ENCODE peak calls at places on chromosomes 4 and X, in seven cellular contexts. One of them, this sample, is unnamed.

GRCh38 chr4:48341776-48342558 is 638 bp downstream of the SLAIN2 start:
- DNase-seq in PC-3: peak
- DNase-seq in stimulated activated CD4-positive, alpha-beta T cell treated with anti-CD3 and anti-CD28 coated beads, TNF-alpha, amount 100 ng/mL, for 48 hours: no peak
- DNase-seq in mucosa of gallbladder: peak
- DNase-seq in ACHN: peak
- DNase-seq in posterior cingulate gyrus: peak
- DNase-seq in fibroblast of the aortic adventitia: no peak
- DNase-seq in this sample: peak

GRCh38 chrX:56920338-56920997 is 74.9 kb downstream of the SPIN3 start:
- DNase-seq in PC-3: no peak
- DNase-seq in fibroblast of the aortic adventitia: no peak
- DNase-seq in posterior cingulate gyrus: no peak
- DNase-seq in stimulated activated CD4-positive, alpha-beta T cell treated with anti-CD3 and anti-CD28 coated beads, TNF-alpha, amount 100 ng/mL, for 48 hours: no peak
- DNase-seq in mucosa of gallbladder: no peak
- DNase-seq in ACHN: no peak
- DNase-seq in this sample: no peak

GRCh38 chr4:52993771-52994170 is 131.7 kb downstream of the RASL11B start:
- DNase-seq in PC-3: no peak
- DNase-seq in posterior cingulate gyrus: no peak
- DNase-seq in mucosa of gallbladder: no peak
- DNase-seq in ACHN: no peak
- DNase-seq in stimulated activated CD4-positive, alpha-beta T cell treated with anti-CD3 and anti-CD28 coated beads, TNF-alpha, amount 100 ng/mL, for 48 hours: no peak
- DNase-seq in fibroblast of the aortic adventitia: no peak
- DNase-seq in this sample: no peak

GRCh38 chrX:119218198-119218597 is 17.9 kb upstream of the PGRMC1 start:
- DNase-seq in fibroblast of the aortic adventitia: peak
- DNase-seq in PC-3: peak
- DNase-seq in posterior cingulate gyrus: no peak
- DNase-seq in mucosa of gallbladder: no peak
- DNase-seq in ACHN: peak
- DNase-seq in stimulated activated CD4-positive, alpha-beta T cell treated with anti-CD3 and anti-CD28 coated beads, TNF-alpha, amount 100 ng/mL, for 48 hours: no peak
- DNase-seq in this sample: no peak

GRCh38 chr4:151316645-151317044 is 8.8 kb downstream of the SH3D19 start:
- DNase-seq in PC-3: no peak
- DNase-seq in mucosa of gallbladder: no peak
- DNase-seq in ACHN: no peak
- DNase-seq in posterior cingulate gyrus: no peak
- DNase-seq in fibroblast of the aortic adventitia: no peak
- DNase-seq in stimulated activated CD4-positive, alpha-beta T cell treated with anti-CD3 and anti-CD28 coated beads, TNF-alpha, amount 100 ng/mL, for 48 hours: no peak
- DNase-seq in this sample: no peak

GRCh38 chrX:11531226-11531625 is 134.5 kb downstream of the ARHGAP6 start:
- DNase-seq in PC-3: peak
- DNase-seq in stimulated activated CD4-positive, alpha-beta T cell treated with anti-CD3 and anti-CD28 coated beads, TNF-alpha, amount 100 ng/mL, for 48 hours: no peak
- DNase-seq in mucosa of gallbladder: no peak
- DNase-seq in posterior cingulate gyrus: no peak
- DNase-seq in ACHN: peak
- DNase-seq in fibroblast of the aortic adventitia: peak
- DNase-seq in this sample: no peak

GRCh38 chr4:83362492-83363329 is 28.1 kb upstream of the HPSE start:
- DNase-seq in fibroblast of the aortic adventitia: peak
- DNase-seq in mucosa of gallbladder: peak
- DNase-seq in PC-3: peak
- DNase-seq in posterior cingulate gyrus: no peak
- DNase-seq in ACHN: peak
- DNase-seq in stimulated activated CD4-positive, alpha-beta T cell treated with anti-CD3 and anti-CD28 coated beads, TNF-alpha, amount 100 ng/mL, for 48 hours: no peak
- DNase-seq in this sample: no peak

GRCh38 chr4:175927121-175927520 is 115.1 kb upstream of the GPM6A start:
- DNase-seq in fibroblast of the aortic adventitia: no peak
- DNase-seq in stimulated activated CD4-positive, alpha-beta T cell treated with anti-CD3 and anti-CD28 coated beads, TNF-alpha, amount 100 ng/mL, for 48 hours: no peak
- DNase-seq in posterior cingulate gyrus: no peak
- DNase-seq in mucosa of gallbladder: no peak
- DNase-seq in ACHN: no peak
- DNase-seq in PC-3: no peak
- DNase-seq in this sample: no peak

GRCh38 chr4:93646225-93646930 is 182.2 kb upstream of the ATOH1 start:
- DNase-seq in stimulated activated CD4-positive, alpha-beta T cell treated with anti-CD3 and anti-CD28 coated beads, TNF-alpha, amount 100 ng/mL, for 48 hours: no peak
- DNase-seq in mucosa of gallbladder: no peak
- DNase-seq in posterior cingulate gyrus: no peak
- DNase-seq in PC-3: peak
- DNase-seq in ACHN: no peak
- DNase-seq in fibroblast of the aortic adventitia: no peak
- DNase-seq in this sample: no peak

GRCh38 chr4:1928356-1929235 is 57.4 kb downstream of the NSD2 start:
- DNase-seq in PC-3: no peak
- DNase-seq in mucosa of gallbladder: no peak
- DNase-seq in stimulated activated CD4-positive, alpha-beta T cell treated with anti-CD3 and anti-CD28 coated beads, TNF-alpha, amount 100 ng/mL, for 48 hours: no peak
- DNase-seq in fibroblast of the aortic adventitia: no peak
- DNase-seq in posterior cingulate gyrus: no peak
- DNase-seq in ACHN: no peak
- DNase-seq in this sample: no peak

GRCh38 chr4:102867278-102868152 is 1.3 kb upstream of the CISD2 start:
- DNase-seq in mucosa of gallbladder: no peak
- DNase-seq in stimulated activated CD4-positive, alpha-beta T cell treated with anti-CD3 and anti-CD28 coated beads, TNF-alpha, amount 100 ng/mL, for 48 hours: no peak
- DNase-seq in PC-3: no peak
- DNase-seq in fibroblast of the aortic adventitia: no peak
- DNase-seq in ACHN: peak
- DNase-seq in posterior cingulate gyrus: no peak
- DNase-seq in this sample: no peak

GRCh38 chrX:134460861-134461218 is 875 bp downstream of the HPRT1 start:
- DNase-seq in fibroblast of the aortic adventitia: no peak
- DNase-seq in ACHN: peak
- DNase-seq in PC-3: peak
- DNase-seq in posterior cingulate gyrus: no peak
- DNase-seq in stimulated activated CD4-positive, alpha-beta T cell treated with anti-CD3 and anti-CD28 coated beads, TNF-alpha, amount 100 ng/mL, for 48 hours: no peak
- DNase-seq in mucosa of gallbladder: no peak
- DNase-seq in this sample: no peak

GRCh38 chrX:108264376-108264775 is 172.8 kb downstream of the ATG4A start:
- DNase-seq in fibroblast of the aortic adventitia: no peak
- DNase-seq in mucosa of gallbladder: no peak
- DNase-seq in PC-3: no peak
- DNase-seq in stimulated activated CD4-positive, alpha-beta T cell treated with anti-CD3 and anti-CD28 coated beads, TNF-alpha, amount 100 ng/mL, for 48 hours: no peak
- DNase-seq in posterior cingulate gyrus: no peak
- DNase-seq in ACHN: no peak
- DNase-seq in this sample: no peak

GRCh38 chrX:120144178-120144844 is 14.1 kb upstream of the RHOXF2 start:
- DNase-seq in PC-3: no peak
- DNase-seq in posterior cingulate gyrus: peak
- DNase-seq in stimulated activated CD4-positive, alpha-beta T cell treated with anti-CD3 and anti-CD28 coated beads, TNF-alpha, amount 100 ng/mL, for 48 hours: no peak
- DNase-seq in ACHN: no peak
- DNase-seq in fibroblast of the aortic adventitia: no peak
- DNase-seq in mucosa of gallbladder: no peak
- DNase-seq in this sample: no peak

GRCh38 chrX:39065051-39065871 is 264.0 kb downstream of the MID1IP1 start:
- DNase-seq in mucosa of gallbladder: no peak
- DNase-seq in fibroblast of the aortic adventitia: no peak
- DNase-seq in posterior cingulate gyrus: peak
- DNase-seq in ACHN: no peak
- DNase-seq in PC-3: no peak
- DNase-seq in stimulated activated CD4-positive, alpha-beta T cell treated with anti-CD3 and anti-CD28 coated beads, TNF-alpha, amount 100 ng/mL, for 48 hours: no peak
- DNase-seq in this sample: no peak

GRCh38 chr4:26048962-26049361 is 134.9 kb downstream of the SMIM20 start:
- DNase-seq in stimulated activated CD4-positive, alpha-beta T cell treated with anti-CD3 and anti-CD28 coated beads, TNF-alpha, amount 100 ng/mL, for 48 hours: no peak
- DNase-seq in posterior cingulate gyrus: no peak
- DNase-seq in fibroblast of the aortic adventitia: no peak
- DNase-seq in ACHN: no peak
- DNase-seq in PC-3: no peak
- DNase-seq in mucosa of gallbladder: no peak
- DNase-seq in this sample: no peak

GRCh38 chrX:103066606-103067005 is 2.6 kb upstream of the BEX1 start:
- DNase-seq in PC-3: peak
- DNase-seq in mucosa of gallbladder: no peak
- DNase-seq in ACHN: no peak
- DNase-seq in stimulated activated CD4-positive, alpha-beta T cell treated with anti-CD3 and anti-CD28 coated beads, TNF-alpha, amount 100 ng/mL, for 48 hours: no peak
- DNase-seq in fibroblast of the aortic adventitia: peak
- DNase-seq in posterior cingulate gyrus: no peak
- DNase-seq in this sample: no peak

GRCh38 chrX:17613979-17614572 is 123.2 kb upstream of the SCML1 start:
- DNase-seq in posterior cingulate gyrus: no peak
- DNase-seq in fibroblast of the aortic adventitia: no peak
- DNase-seq in ACHN: no peak
- DNase-seq in stimulated activated CD4-positive, alpha-beta T cell treated with anti-CD3 and anti-CD28 coated beads, TNF-alpha, amount 100 ng/mL, for 48 hours: no peak
- DNase-seq in PC-3: peak
- DNase-seq in mucosa of gallbladder: no peak
- DNase-seq in this sample: no peak

GRCh38 chrX:12779534-12779933 is 11.7 kb upstream of the PRPS2 start:
- DNase-seq in stimulated activated CD4-positive, alpha-beta T cell treated with anti-CD3 and anti-CD28 coated beads, TNF-alpha, amount 100 ng/mL, for 48 hours: no peak
- DNase-seq in mucosa of gallbladder: no peak
- DNase-seq in ACHN: peak
- DNase-seq in PC-3: no peak
- DNase-seq in posterior cingulate gyrus: no peak
- DNase-seq in fibroblast of the aortic adventitia: peak
- DNase-seq in this sample: no peak

GRCh38 chrX:7168366-7168765 is 20.4 kb upstream of the PUDP start:
- DNase-seq in stimulated activated CD4-positive, alpha-beta T cell treated with anti-CD3 and anti-CD28 coated beads, TNF-alpha, amount 100 ng/mL, for 48 hours: no peak
- DNase-seq in mucosa of gallbladder: no peak
- DNase-seq in ACHN: peak
- DNase-seq in posterior cingulate gyrus: no peak
- DNase-seq in PC-3: no peak
- DNase-seq in fibroblast of the aortic adventitia: no peak
- DNase-seq in this sample: no peak

GRCh38 chr4:137755033-137755471 is 222.8 kb upstream of the PCDH18 start:
- DNase-seq in mucosa of gallbladder: no peak
- DNase-seq in PC-3: peak
- DNase-seq in fibroblast of the aortic adventitia: peak
- DNase-seq in ACHN: peak
- DNase-seq in stimulated activated CD4-positive, alpha-beta T cell treated with anti-CD3 and anti-CD28 coated beads, TNF-alpha, amount 100 ng/mL, for 48 hours: no peak
- DNase-seq in posterior cingulate gyrus: no peak
- DNase-seq in this sample: no peak

GRCh38 chr4:9921326-9921725 is 100.0 kb downstream of the SLC2A9 start:
- DNase-seq in stimulated activated CD4-positive, alpha-beta T cell treated with anti-CD3 and anti-CD28 coated beads, TNF-alpha, amount 100 ng/mL, for 48 hours: no peak
- DNase-seq in ACHN: no peak
- DNase-seq in mucosa of gallbladder: no peak
- DNase-seq in fibroblast of the aortic adventitia: no peak
- DNase-seq in posterior cingulate gyrus: no peak
- DNase-seq in PC-3: no peak
- DNase-seq in this sample: no peak

GRCh38 chrX:104343408-104344129 is 88.8 kb upstream of the ESX1 start:
- DNase-seq in mucosa of gallbladder: peak
- DNase-seq in ACHN: peak
- DNase-seq in stimulated activated CD4-positive, alpha-beta T cell treated with anti-CD3 and anti-CD28 coated beads, TNF-alpha, amount 100 ng/mL, for 48 hours: peak
- DNase-seq in posterior cingulate gyrus: peak
- DNase-seq in PC-3: peak
- DNase-seq in fibroblast of the aortic adventitia: peak
- DNase-seq in this sample: peak

GRCh38 chr4:169934794-169935400 is 91.3 kb downstream of the MFAP3L start:
- DNase-seq in mucosa of gallbladder: no peak
- DNase-seq in posterior cingulate gyrus: no peak
- DNase-seq in fibroblast of the aortic adventitia: no peak
- DNase-seq in ACHN: no peak
- DNase-seq in PC-3: no peak
- DNase-seq in stimulated activated CD4-positive, alpha-beta T cell treated with anti-CD3 and anti-CD28 coated beads, TNF-alpha, amount 100 ng/mL, for 48 hours: no peak
- DNase-seq in this sample: no peak

GRCh38 chr4:167233523-167234387 is 539 bp downstream of the SPOCK3 start:
- DNase-seq in posterior cingulate gyrus: peak
- DNase-seq in PC-3: peak
- DNase-seq in stimulated activated CD4-positive, alpha-beta T cell treated with anti-CD3 and anti-CD28 coated beads, TNF-alpha, amount 100 ng/mL, for 48 hours: no peak
- DNase-seq in ACHN: no peak
- DNase-seq in fibroblast of the aortic adventitia: peak
- DNase-seq in mucosa of gallbladder: no peak
- DNase-seq in this sample: no peak

GRCh38 chr4:38605794-38606586 is 58.0 kb upstream of the KLF3 start:
- DNase-seq in ACHN: no peak
- DNase-seq in posterior cingulate gyrus: no peak
- DNase-seq in stimulated activated CD4-positive, alpha-beta T cell treated with anti-CD3 and anti-CD28 coated beads, TNF-alpha, amount 100 ng/mL, for 48 hours: no peak
- DNase-seq in PC-3: no peak
- DNase-seq in fibroblast of the aortic adventitia: no peak
- DNase-seq in mucosa of gallbladder: no peak
- DNase-seq in this sample: no peak

GRCh38 chr4:125938541-125938940 is 623.8 kb downstream of the FAT4 start:
- DNase-seq in PC-3: no peak
- DNase-seq in mucosa of gallbladder: no peak
- DNase-seq in ACHN: no peak
- DNase-seq in posterior cingulate gyrus: no peak
- DNase-seq in stimulated activated CD4-positive, alpha-beta T cell treated with anti-CD3 and anti-CD28 coated beads, TNF-alpha, amount 100 ng/mL, for 48 hours: no peak
- DNase-seq in fibroblast of the aortic adventitia: no peak
- DNase-seq in this sample: no peak

GRCh38 chr4:39621582-39621981 is 17.1 kb downstream of the SMIM14 start:
- DNase-seq in ACHN: peak
- DNase-seq in mucosa of gallbladder: peak
- DNase-seq in posterior cingulate gyrus: no peak
- DNase-seq in fibroblast of the aortic adventitia: peak
- DNase-seq in stimulated activated CD4-positive, alpha-beta T cell treated with anti-CD3 and anti-CD28 coated beads, TNF-alpha, amount 100 ng/mL, for 48 hours: no peak
- DNase-seq in PC-3: peak
- DNase-seq in this sample: no peak

GRCh38 chr4:15893967-15894366 is 44.6 kb downstream of the FGFBP1 start:
- DNase-seq in mucosa of gallbladder: no peak
- DNase-seq in ACHN: peak
- DNase-seq in stimulated activated CD4-positive, alpha-beta T cell treated with anti-CD3 and anti-CD28 coated beads, TNF-alpha, amount 100 ng/mL, for 48 hours: no peak
- DNase-seq in fibroblast of the aortic adventitia: peak
- DNase-seq in posterior cingulate gyrus: no peak
- DNase-seq in PC-3: peak
- DNase-seq in this sample: no peak

GRCh38 chr4:66564901-66565648 is 894.8 kb upstream of the EPHA5 start:
- DNase-seq in PC-3: no peak
- DNase-seq in ACHN: no peak
- DNase-seq in posterior cingulate gyrus: no peak
- DNase-seq in stimulated activated CD4-positive, alpha-beta T cell treated with anti-CD3 and anti-CD28 coated beads, TNF-alpha, amount 100 ng/mL, for 48 hours: no peak
- DNase-seq in mucosa of gallbladder: no peak
- DNase-seq in fibroblast of the aortic adventitia: peak
- DNase-seq in this sample: no peak

GRCh38 chrX:103073442-103073841 is 9.5 kb upstream of the BEX1 start:
- DNase-seq in stimulated activated CD4-positive, alpha-beta T cell treated with anti-CD3 and anti-CD28 coated beads, TNF-alpha, amount 100 ng/mL, for 48 hours: no peak
- DNase-seq in posterior cingulate gyrus: no peak
- DNase-seq in PC-3: no peak
- DNase-seq in mucosa of gallbladder: no peak
- DNase-seq in fibroblast of the aortic adventitia: peak
- DNase-seq in ACHN: no peak
- DNase-seq in this sample: no peak

GRCh38 chrX:80174925-80175574 is 160.5 kb downstream of the TBX22 start:
- DNase-seq in stimulated activated CD4-positive, alpha-beta T cell treated with anti-CD3 and anti-CD28 coated beads, TNF-alpha, amount 100 ng/mL, for 48 hours: no peak
- DNase-seq in fibroblast of the aortic adventitia: peak
- DNase-seq in ACHN: no peak
- DNase-seq in posterior cingulate gyrus: no peak
- DNase-seq in PC-3: peak
- DNase-seq in mucosa of gallbladder: no peak
- DNase-seq in this sample: no peak

GRCh38 chrX:154654372-154654771 is 993 bp upstream of the CTAG2 start:
- DNase-seq in posterior cingulate gyrus: no peak
- DNase-seq in PC-3: no peak
- DNase-seq in stimulated activated CD4-positive, alpha-beta T cell treated with anti-CD3 and anti-CD28 coated beads, TNF-alpha, amount 100 ng/mL, for 48 hours: no peak
- DNase-seq in mucosa of gallbladder: no peak
- DNase-seq in ACHN: no peak
- DNase-seq in fibroblast of the aortic adventitia: no peak
- DNase-seq in this sample: no peak